ENCODE peak calls at places on chromosomes 2 and 18, in six cellular contexts. X, N, Z, R, O and P are unnamed samples.

GRCh38 chr2:195652916-195653315 is 4.1 kb upstream of the SLC39A10 start:
- DNase-seq in X (no peak), Z (no peak), N (no peak), O (no peak), R (no peak), P (no peak)

GRCh38 chr2:68193774-68194372 is 36.2 kb downstream of the PNO1 start:
- DNase-seq in O (peak; percentile 37), X (peak; percentile 82), Z (no peak), R (peak; percentile 66), N (no peak), P (no peak)

GRCh38 chr2:12765203-12765602 is 48.5 kb downstream of the TRIB2 start:
- DNase-seq in X (peak; percentile 60), Z (no peak), O (no peak), N (no peak), R (no peak), P (no peak)

GRCh38 chr2:85264471-85264870 is 63.3 kb downstream of the TGOLN2 start:
- DNase-seq in N (peak; percentile 69), O (no peak), X (peak; percentile 73), R (no peak), Z (no peak), P (no peak)

GRCh38 chr2:133379159-133379558 is 189.1 kb downstream of the NCKAP5 start:
- DNase-seq in O (no peak), R (no peak), X (peak; percentile 92), N (no peak), Z (no peak), P (no peak)

GRCh38 chr18:50422286-50422898 is 47.5 kb downstream of the SKA1 start:
- DNase-seq in R (no peak), Z (no peak), N (no peak), O (no peak), X (no peak), P (no peak)

GRCh38 chr2:97742381-97742847 is 29.0 kb downstream of the ZAP70 start:
- DNase-seq in N (no peak), Z (no peak), X (peak; percentile 48), R (no peak), O (no peak), P (no peak)

GRCh38 chr2:128793414-128793813 is 474.7 kb upstream of the HS6ST1 start:
- DNase-seq in X (no peak), Z (no peak), O (no peak), N (no peak), R (no peak), P (no peak)

GRCh38 chr2:221461911-221462310 is 110.2 kb downstream of the EPHA4 start:
- DNase-seq in R (no peak), N (no peak), O (no peak), X (peak; percentile 36), Z (no peak), P (peak; percentile 19)